ENCODE peak calls at places on chromosomes 16 and 17, in six cellular contexts. One of them, this sample, is unnamed.
A peak's percentile ranks its signal among the peaks of the same experiment; 100 is the strongest.

GRCh38 chr17:81064746-81065475 is 30.0 kb downstream of the BAIAP2 start:
- ATAC-seq in upper lobe of left lung: peak; percentile 34
- ATAC-seq in GM12878: no peak
- ATAC-seq in A549: no peak
- ATAC-seq in K562: no peak
- ATAC-seq in HepG2: no peak
- ATAC-seq in this sample: no peak

GRCh38 chr16:81706327-81707295 is 72.5 kb upstream of the PLCG2 start:
- ATAC-seq in A549: no peak
- ATAC-seq in upper lobe of left lung: no peak
- ATAC-seq in K562: no peak
- ATAC-seq in HepG2: no peak
- ATAC-seq in GM12878: no peak
- ATAC-seq in this sample: no peak

GRCh38 chr17:42116705-42117396 is 4.3 kb downstream of the KAT2A start:
- ATAC-seq in upper lobe of left lung: peak; percentile 32
- ATAC-seq in A549: peak; percentile 55
- ATAC-seq in GM12878: peak; percentile 58
- ATAC-seq in HepG2: peak; percentile 37
- ATAC-seq in K562: peak; percentile 51
- ATAC-seq in this sample: peak; percentile 22

GRCh38 chr16:74325331-74325730 is 28.7 kb downstream of the PSMD7 start:
- ATAC-seq in K562: no peak
- ATAC-seq in GM12878: no peak
- ATAC-seq in upper lobe of left lung: no peak
- ATAC-seq in A549: peak; percentile 21
- ATAC-seq in HepG2: no peak
- ATAC-seq in this sample: no peak

GRCh38 chr17:63039342-63039741 is 73.3 kb downstream of the TANC2 start:
- ATAC-seq in HepG2: no peak
- ATAC-seq in upper lobe of left lung: no peak
- ATAC-seq in A549: peak; percentile 44
- ATAC-seq in GM12878: no peak
- ATAC-seq in K562: no peak
- ATAC-seq in this sample: no peak

GRCh38 chr16:17269434-17269833 is 201.3 kb downstream of the XYLT1 start:
- ATAC-seq in K562: no peak
- ATAC-seq in HepG2: no peak
- ATAC-seq in A549: no peak
- ATAC-seq in GM12878: no peak
- ATAC-seq in upper lobe of left lung: no peak
- ATAC-seq in this sample: peak; percentile 17

GRCh38 chr17:48812001-48812400 is 5.0 kb downstream of the TTLL6 start:
- ATAC-seq in K562: no peak
- ATAC-seq in A549: no peak
- ATAC-seq in HepG2: no peak
- ATAC-seq in upper lobe of left lung: no peak
- ATAC-seq in GM12878: no peak
- ATAC-seq in this sample: no peak

GRCh38 chr17:16446338-16446983 is 31.1 kb downstream of the TRPV2 start:
- ATAC-seq in upper lobe of left lung: no peak
- ATAC-seq in GM12878: no peak
- ATAC-seq in K562: no peak
- ATAC-seq in A549: peak; percentile 11
- ATAC-seq in HepG2: no peak
- ATAC-seq in this sample: no peak

GRCh38 chr16:17343028-17343427 is 127.7 kb downstream of the XYLT1 start:
- ATAC-seq in HepG2: no peak
- ATAC-seq in upper lobe of left lung: peak; percentile 24
- ATAC-seq in GM12878: peak; percentile 81
- ATAC-seq in A549: no peak
- ATAC-seq in K562: no peak
- ATAC-seq in this sample: no peak

GRCh38 chr16:23755484-23755809 is 621 bp downstream of the CHP2 start:
- ATAC-seq in HepG2: peak; percentile 16
- ATAC-seq in K562: no peak
- ATAC-seq in upper lobe of left lung: no peak
- ATAC-seq in A549: no peak
- ATAC-seq in GM12878: no peak
- ATAC-seq in this sample: no peak

GRCh38 chr17:42598905-42599304 is 10.3 kb downstream of the RETREG3 start:
- ATAC-seq in A549: no peak
- ATAC-seq in HepG2: no peak
- ATAC-seq in K562: no peak
- ATAC-seq in GM12878: no peak
- ATAC-seq in upper lobe of left lung: no peak
- ATAC-seq in this sample: no peak

GRCh38 chr17:47745037-47745380 is 12.0 kb downstream of the TBX21 start:
- ATAC-seq in K562: peak; percentile 86
- ATAC-seq in GM12878: no peak
- ATAC-seq in upper lobe of left lung: no peak
- ATAC-seq in A549: no peak
- ATAC-seq in HepG2: peak; percentile 53
- ATAC-seq in this sample: no peak

GRCh38 chr17:15918661-15919259 is 26.2 kb upstream of the ADORA2B start:
- ATAC-seq in K562: no peak
- ATAC-seq in GM12878: no peak
- ATAC-seq in A549: no peak
- ATAC-seq in HepG2: no peak
- ATAC-seq in upper lobe of left lung: peak; percentile 60
- ATAC-seq in this sample: no peak

GRCh38 chr16:20847577-20847976 is 41.2 kb downstream of the REXO5 start:
- ATAC-seq in GM12878: peak; percentile 25
- ATAC-seq in K562: no peak
- ATAC-seq in A549: no peak
- ATAC-seq in HepG2: no peak
- ATAC-seq in upper lobe of left lung: no peak
- ATAC-seq in this sample: no peak

GRCh38 chr17:50200447-50201225 is 795 bp downstream of the COL1A1 start:
- ATAC-seq in A549: peak; percentile 74
- ATAC-seq in upper lobe of left lung: peak; percentile 91
- ATAC-seq in GM12878: peak; percentile 88
- ATAC-seq in K562: peak; percentile 94
- ATAC-seq in HepG2: peak; percentile 84
- ATAC-seq in this sample: peak; percentile 77
- H3K27ac ChIP-seq in A549: peak overlapping the region; percentile 77
- H3K27ac ChIP-seq in upper lobe of left lung: peak overlapping the region; percentile 86
- H3K27ac ChIP-seq in GM12878: no peak overlapping the region
- H3K27ac ChIP-seq in K562: no peak overlapping the region
- H3K27ac ChIP-seq in HepG2: no peak overlapping the region
- H3K27ac ChIP-seq in this sample: peak overlapping the region; percentile 94

GRCh38 chr17:75288784-75289121 is 480 bp downstream of the SLC25A19 start:
- ATAC-seq in HepG2: peak; percentile 77
- ATAC-seq in K562: peak; percentile 47
- ATAC-seq in A549: peak; percentile 71
- ATAC-seq in GM12878: peak; percentile 47
- ATAC-seq in upper lobe of left lung: peak; percentile 67
- ATAC-seq in this sample: peak; percentile 7

GRCh38 chr17:75288359-75288758 is 874 bp downstream of the SLC25A19 start:
- ATAC-seq in GM12878: no peak
- ATAC-seq in K562: no peak
- ATAC-seq in upper lobe of left lung: no peak
- ATAC-seq in HepG2: no peak
- ATAC-seq in A549: no peak
- ATAC-seq in this sample: no peak

GRCh38 chr17:75287221-75287620 is 2.0 kb downstream of the SLC25A19 start:
- ATAC-seq in GM12878: no peak
- ATAC-seq in A549: no peak
- ATAC-seq in K562: no peak
- ATAC-seq in upper lobe of left lung: no peak
- ATAC-seq in HepG2: no peak
- ATAC-seq in this sample: no peak

GRCh38 chr17:75289832-75290337 is 652 bp upstream of the SLC25A19 start:
- ATAC-seq in upper lobe of left lung: peak; percentile 61
- ATAC-seq in HepG2: no peak
- ATAC-seq in K562: peak; percentile 8
- ATAC-seq in A549: peak; percentile 8
- ATAC-seq in GM12878: peak; percentile 56
- ATAC-seq in this sample: peak; percentile 5

GRCh38 chr17:75289122-75289831 is at the start of gene SLC25A19:
- ATAC-seq in HepG2: peak; percentile 97
- ATAC-seq in A549: peak; percentile 97
- ATAC-seq in K562: peak; percentile 99
- ATAC-seq in upper lobe of left lung: peak; percentile 100
- ATAC-seq in GM12878: peak; percentile 95
- ATAC-seq in this sample: peak; percentile 99
- TF ChIP-seq EP300 in HepG2: no peak
- TF ChIP-seq EP300 in A549: no peak
- TF ChIP-seq EP300 in K562: no peak
- TF ChIP-seq EP300 in upper lobe of left lung: no peak
- TF ChIP-seq EP300 in GM12878: no peak
- TF ChIP-seq EP300 in this sample: no peak

GRCh38 chr16:50395763-50396710 is 27.2 kb upstream of the BRD7 start:
- ATAC-seq in upper lobe of left lung: no peak
- ATAC-seq in A549: no peak
- ATAC-seq in HepG2: no peak
- ATAC-seq in GM12878: peak; percentile 69
- ATAC-seq in K562: peak; percentile 66
- ATAC-seq in this sample: no peak
- H3K27ac ChIP-seq in upper lobe of left lung: no peak overlapping the region
- H3K27ac ChIP-seq in A549: no peak overlapping the region
- H3K27ac ChIP-seq in HepG2: no peak overlapping the region
- H3K27ac ChIP-seq in GM12878: no peak overlapping the region
- H3K27ac ChIP-seq in K562: no peak overlapping the region
- H3K27ac ChIP-seq in this sample: no peak overlapping the region

DNA sequence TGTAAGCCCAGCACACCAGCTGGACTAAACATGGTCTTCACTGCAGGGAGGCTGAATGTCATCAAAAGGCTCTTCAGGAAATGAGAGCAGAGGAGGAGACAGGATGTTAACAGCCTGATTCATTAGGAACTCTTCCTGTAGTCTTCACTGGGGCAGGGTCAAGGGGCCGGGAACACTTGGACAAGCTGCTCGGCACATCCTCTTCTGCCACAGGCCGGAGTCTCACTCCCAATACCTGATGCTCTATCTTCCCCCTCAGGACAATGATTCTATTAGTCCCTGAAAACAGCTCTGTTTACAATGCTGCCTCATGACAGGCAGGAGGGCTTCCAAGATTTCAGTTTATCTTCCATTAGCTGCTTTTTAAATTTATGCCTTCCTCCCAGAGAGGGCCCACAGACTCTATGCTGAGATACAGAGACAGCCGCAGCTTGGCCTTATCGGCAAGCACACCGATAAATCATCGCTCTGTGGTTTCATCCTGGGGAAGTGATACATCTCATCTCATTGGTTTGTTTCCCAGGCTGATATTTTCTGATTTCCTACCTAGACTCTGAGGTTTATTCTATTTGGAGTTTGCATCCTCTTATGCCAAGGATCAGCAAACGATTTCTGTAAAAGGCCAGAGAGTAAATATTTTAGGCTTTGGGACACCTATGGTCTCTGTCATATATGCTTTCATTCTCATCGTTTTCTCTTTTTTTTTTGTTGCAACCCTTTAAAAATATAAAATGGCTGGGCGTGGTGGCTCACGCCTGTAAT is 214.0 kb upstream of the ASIC2 start:
- ATAC-seq in K562: peak; percentile 18
- ATAC-seq in HepG2: no peak
- ATAC-seq in upper lobe of left lung: no peak
- ATAC-seq in GM12878: peak; percentile 48
- ATAC-seq in A549: no peak
- ATAC-seq in this sample: no peak
- TF ChIP-seq EP300 in K562: no peak
- TF ChIP-seq EP300 in HepG2: no peak
- TF ChIP-seq EP300 in upper lobe of left lung: peak; percentile 41
- TF ChIP-seq EP300 in GM12878: no peak
- TF ChIP-seq EP300 in A549: no peak
- TF ChIP-seq EP300 in this sample: no peak

GRCh38 chr17:29120439-29120838 is 59.8 kb downstream of the MYO18A start:
- ATAC-seq in HepG2: no peak
- ATAC-seq in K562: no peak
- ATAC-seq in GM12878: no peak
- ATAC-seq in A549: no peak
- ATAC-seq in upper lobe of left lung: no peak
- ATAC-seq in this sample: no peak
- H3K27ac ChIP-seq in HepG2: no peak overlapping the region
- H3K27ac ChIP-seq in K562: no peak overlapping the region
- H3K27ac ChIP-seq in GM12878: no peak overlapping the region
- H3K27ac ChIP-seq in A549: no peak overlapping the region
- H3K27ac ChIP-seq in upper lobe of left lung: no peak overlapping the region
- H3K27ac ChIP-seq in this sample: no peak overlapping the region

GRCh38 chr17:82234211-82235055 is 5.6 kb downstream of the SLC16A3 start:
- ATAC-seq in GM12878: no peak
- ATAC-seq in K562: no peak
- ATAC-seq in upper lobe of left lung: no peak
- ATAC-seq in A549: no peak
- ATAC-seq in HepG2: no peak
- ATAC-seq in this sample: no peak
- TF ChIP-seq EP300 in GM12878: no peak
- TF ChIP-seq EP300 in K562: no peak
- TF ChIP-seq EP300 in upper lobe of left lung: no peak
- TF ChIP-seq EP300 in A549: no peak
- TF ChIP-seq EP300 in HepG2: no peak
- TF ChIP-seq EP300 in this sample: no peak

GRCh38 chr16:66568355-66568754 is 2.1 kb downstream of the CMTM1 start:
- ATAC-seq in A549: no peak
- ATAC-seq in K562: no peak
- ATAC-seq in HepG2: no peak
- ATAC-seq in GM12878: no peak
- ATAC-seq in upper lobe of left lung: no peak
- ATAC-seq in this sample: no peak

GRCh38 chr16:66572356-66572755 is 6.1 kb downstream of the CMTM1 start:
- ATAC-seq in upper lobe of left lung: no peak
- ATAC-seq in A549: no peak
- ATAC-seq in GM12878: peak; percentile 43
- ATAC-seq in HepG2: peak; percentile 29
- ATAC-seq in K562: peak; percentile 64
- ATAC-seq in this sample: no peak

GRCh38 chr16:66566051-66566901 is at the start of gene CMTM1:
- ATAC-seq in GM12878: no peak
- ATAC-seq in HepG2: no peak
- ATAC-seq in A549: no peak
- ATAC-seq in upper lobe of left lung: peak; percentile 34
- ATAC-seq in K562: no peak
- ATAC-seq in this sample: no peak

GRCh38 chr16:66569131-66569530 is 2.9 kb downstream of the CMTM1 start:
- ATAC-seq in A549: no peak
- ATAC-seq in HepG2: no peak
- ATAC-seq in upper lobe of left lung: no peak
- ATAC-seq in K562: no peak
- ATAC-seq in GM12878: no peak
- ATAC-seq in this sample: no peak

DNA sequence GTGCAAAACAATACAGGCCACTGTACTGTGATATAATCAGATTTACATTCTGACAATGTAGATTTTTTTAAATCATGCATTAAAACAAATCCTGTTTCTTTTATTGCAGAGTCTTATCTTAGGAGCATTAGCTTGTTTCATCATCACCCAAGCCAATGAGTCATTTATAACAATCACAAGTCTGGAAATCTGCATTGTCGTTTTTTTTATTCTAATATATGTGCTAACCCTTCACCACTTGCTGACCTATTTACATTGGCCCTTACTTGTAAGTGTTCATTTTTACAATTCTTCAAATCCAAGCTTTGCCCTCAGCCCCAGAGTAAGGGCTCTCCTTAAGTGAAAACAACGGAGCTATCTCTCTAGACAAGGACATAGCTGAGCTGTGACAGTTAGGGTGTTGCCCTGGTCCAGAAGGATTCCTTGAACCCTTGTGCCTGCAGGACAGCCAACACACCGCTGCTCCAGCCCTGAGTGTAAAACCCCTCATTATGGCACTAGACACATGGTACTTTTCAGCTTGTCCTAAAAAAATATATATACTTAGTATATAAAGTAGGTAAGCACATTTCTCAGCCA is 3.7 kb downstream of the CMTM1 start:
- ATAC-seq in A549: peak; percentile 68
- ATAC-seq in GM12878: no peak
- ATAC-seq in K562: peak; percentile 71
- ATAC-seq in upper lobe of left lung: no peak
- ATAC-seq in HepG2: no peak
- ATAC-seq in this sample: peak; percentile 28
- H3K27ac ChIP-seq in A549: peak overlapping the region; percentile 47
- H3K27ac ChIP-seq in GM12878: no peak overlapping the region
- H3K27ac ChIP-seq in K562: no peak overlapping the region
- H3K27ac ChIP-seq in upper lobe of left lung: no peak overlapping the region
- H3K27ac ChIP-seq in HepG2: no peak overlapping the region
- H3K27ac ChIP-seq in this sample: no peak overlapping the region

This sample was measured in gastroesophageal sphincter.